ENCODE peak calls at places on chromosomes 5 and 9, in five cellular contexts. One of them, this sample, is unnamed.

GRCh38 chr5:2750026-2750757 is 1.3 kb downstream of the IRX2 start:
- DNase-seq in hepatocyte: peak; percentile 45
- DNase-seq in GM23248: peak; percentile 77
- DNase-seq in foreskin fibroblast: peak; percentile 36
- DNase-seq in GM23338: peak; percentile 93
- DNase-seq in this sample: no peak

GRCh38 chr5:44727100-44727499 is 81.6 kb upstream of the MRPS30 start:
- DNase-seq in hepatocyte: no peak
- DNase-seq in GM23248: no peak
- DNase-seq in foreskin fibroblast: no peak
- DNase-seq in GM23338: peak; percentile 51
- DNase-seq in this sample: no peak

GRCh38 chr5:135221187-135221473 is 177.9 kb downstream of the MACROH2A1 start:
- DNase-seq in hepatocyte: no peak
- DNase-seq in GM23248: peak; percentile 27
- DNase-seq in foreskin fibroblast: no peak
- DNase-seq in GM23338: no peak
- DNase-seq in this sample: peak; percentile 30

GRCh38 chr5:88881566-88881965 is 1.4 kb downstream of the MEF2C start:
- DNase-seq in hepatocyte: no peak
- DNase-seq in GM23248: peak; percentile 54
- DNase-seq in foreskin fibroblast: no peak
- DNase-seq in GM23338: no peak
- DNase-seq in this sample: no peak

GRCh38 chr9:34454571-34455065 is 3.8 kb downstream of the FAM219A start:
- DNase-seq in hepatocyte: no peak
- DNase-seq in GM23248: peak; percentile 89
- DNase-seq in foreskin fibroblast: peak; percentile 73
- DNase-seq in GM23338: peak; percentile 67
- DNase-seq in this sample: no peak

GRCh38 chr5:60959156-60959555 is 14.2 kb downstream of the NDUFAF2 start:
- DNase-seq in hepatocyte: no peak
- DNase-seq in GM23248: peak; percentile 45
- DNase-seq in foreskin fibroblast: no peak
- DNase-seq in GM23338: no peak
- DNase-seq in this sample: no peak

GRCh38 chr5:146340260-146341081 is 1.8 kb downstream of the POU4F3 start:
- DNase-seq in hepatocyte: peak; percentile 80
- DNase-seq in GM23248: peak; percentile 76
- DNase-seq in foreskin fibroblast: peak; percentile 51
- DNase-seq in GM23338: peak; percentile 87
- DNase-seq in this sample: no peak

GRCh38 chr5:128154943-128155342 is 71.4 kb downstream of the SLC12A2 start:
- DNase-seq in hepatocyte: no peak
- DNase-seq in GM23248: peak; percentile 41
- DNase-seq in foreskin fibroblast: peak; percentile 65
- DNase-seq in GM23338: no peak
- DNase-seq in this sample: no peak

GRCh38 chr9:82488702-82489578 is 500.4 kb downstream of the SPATA31D1 start:
- DNase-seq in hepatocyte: peak; percentile 41
- DNase-seq in GM23248: peak; percentile 62
- DNase-seq in foreskin fibroblast: peak; percentile 83
- DNase-seq in GM23338: no peak
- DNase-seq in this sample: no peak

GRCh38 chr5:65482727-65483473 is 1.2 kb upstream of the ADAMTS6 start:
- DNase-seq in hepatocyte: peak; percentile 53
- DNase-seq in GM23248: peak; percentile 73
- DNase-seq in foreskin fibroblast: peak; percentile 35
- DNase-seq in GM23338: peak; percentile 85
- DNase-seq in this sample: no peak

GRCh38 chr9:106918825-106919509 is 56.0 kb downstream of the ZNF462 start:
- DNase-seq in hepatocyte: no peak
- DNase-seq in GM23248: no peak
- DNase-seq in foreskin fibroblast: no peak
- DNase-seq in GM23338: no peak
- DNase-seq in this sample: no peak

GRCh38 chr5:127957183-127957582 is 126.4 kb upstream of the SLC12A2 start:
- DNase-seq in hepatocyte: peak; percentile 36
- DNase-seq in GM23248: peak; percentile 67
- DNase-seq in foreskin fibroblast: peak; percentile 45
- DNase-seq in GM23338: no peak
- DNase-seq in this sample: no peak

GRCh38 chr5:57896596-57896995 is 414.0 kb upstream of the ACTBL2 start:
- DNase-seq in hepatocyte: no peak
- DNase-seq in GM23248: peak; percentile 17
- DNase-seq in foreskin fibroblast: peak; percentile 25
- DNase-seq in GM23338: no peak
- DNase-seq in this sample: no peak

GRCh38 chr5:68344447-68345111 is 129.0 kb downstream of the PIK3R1 start:
- DNase-seq in hepatocyte: peak; percentile 49
- DNase-seq in GM23248: peak; percentile 79
- DNase-seq in foreskin fibroblast: peak; percentile 47
- DNase-seq in GM23338: no peak
- DNase-seq in this sample: no peak

GRCh38 chr5:177006265-177006972 is at the start of gene UIMC1:
- DNase-seq in hepatocyte: peak; percentile 97
- DNase-seq in GM23248: peak; percentile 94
- DNase-seq in foreskin fibroblast: peak; percentile 93
- DNase-seq in GM23338: peak; percentile 96
- DNase-seq in this sample: peak; percentile 97

GRCh38 chr5:154358410-154359221 is 87.2 kb upstream of the SAP30L start:
- DNase-seq in hepatocyte: no peak
- DNase-seq in GM23248: no peak
- DNase-seq in foreskin fibroblast: no peak
- DNase-seq in GM23338: no peak
- DNase-seq in this sample: no peak

GRCh38 chr5:77430726-77431125 is 61.4 kb downstream of the WDR41 start:
- DNase-seq in hepatocyte: no peak
- DNase-seq in GM23248: peak; percentile 82
- DNase-seq in foreskin fibroblast: peak; percentile 36
- DNase-seq in GM23338: no peak
- DNase-seq in this sample: no peak

GRCh38 chr9:131320031-131320685 is 30.6 kb downstream of the PLPP7 start:
- DNase-seq in hepatocyte: no peak
- DNase-seq in GM23248: no peak
- DNase-seq in foreskin fibroblast: no peak
- DNase-seq in GM23338: no peak
- DNase-seq in this sample: peak; percentile 34

GRCh38 chr9:5493597-5494511 is 16.5 kb upstream of the PDCD1LG2 start:
- DNase-seq in hepatocyte: no peak
- DNase-seq in GM23248: peak; percentile 92
- DNase-seq in foreskin fibroblast: peak; percentile 87
- DNase-seq in GM23338: no peak
- DNase-seq in this sample: no peak

GRCh38 chr9:33164138-33164809 is 2.9 kb downstream of the B4GALT1 start:
- DNase-seq in hepatocyte: no peak
- DNase-seq in GM23248: peak; percentile 53
- DNase-seq in foreskin fibroblast: no peak
- DNase-seq in GM23338: no peak
- DNase-seq in this sample: no peak
- H3K4me3 ChIP-seq in hepatocyte: peak overlapping the region; percentile 84
- H3K4me3 ChIP-seq in GM23248: peak overlapping the region; percentile 98
- H3K4me3 ChIP-seq in foreskin fibroblast: peak overlapping the region; percentile 97
- H3K4me3 ChIP-seq in GM23338: no peak overlapping the region
- H3K4me3 ChIP-seq in this sample: peak overlapping the region; percentile 84

GRCh38 chr5:116577064-116577788 is 2.6 kb upstream of the SEMA6A start:
- DNase-seq in hepatocyte: no peak
- DNase-seq in GM23248: no peak
- DNase-seq in foreskin fibroblast: no peak
- DNase-seq in GM23338: peak; percentile 58
- DNase-seq in this sample: no peak
- H3K4me3 ChIP-seq in hepatocyte: no peak overlapping the region
- H3K4me3 ChIP-seq in GM23248: no peak overlapping the region
- H3K4me3 ChIP-seq in foreskin fibroblast: no peak overlapping the region
- H3K4me3 ChIP-seq in GM23338: peak overlapping the region; percentile 98
- H3K4me3 ChIP-seq in this sample: no peak overlapping the region

GRCh38 chr9:10434412-10434811 is 178.4 kb downstream of the PTPRD start:
- DNase-seq in hepatocyte: no peak
- DNase-seq in GM23248: no peak
- DNase-seq in foreskin fibroblast: no peak
- DNase-seq in GM23338: no peak
- DNase-seq in this sample: no peak
- H3K4me3 ChIP-seq in hepatocyte: no peak overlapping the region
- H3K4me3 ChIP-seq in GM23248: no peak overlapping the region
- H3K4me3 ChIP-seq in foreskin fibroblast: no peak overlapping the region
- H3K4me3 ChIP-seq in GM23338: no peak overlapping the region
- H3K4me3 ChIP-seq in this sample: no peak overlapping the region

GRCh38 chr5:80985600-80986228 is 25.6 kb downstream of the RASGRF2 start:
- DNase-seq in hepatocyte: no peak
- DNase-seq in GM23248: no peak
- DNase-seq in foreskin fibroblast: no peak
- DNase-seq in GM23338: no peak
- DNase-seq in this sample: no peak
- H3K4me3 ChIP-seq in hepatocyte: no peak overlapping the region
- H3K4me3 ChIP-seq in GM23248: no peak overlapping the region
- H3K4me3 ChIP-seq in foreskin fibroblast: no peak overlapping the region
- H3K4me3 ChIP-seq in GM23338: no peak overlapping the region
- H3K4me3 ChIP-seq in this sample: peak overlapping the region; percentile 34

GRCh38 chr9:129053020-129053419 is 16.6 kb downstream of the MIGA2 start:
- DNase-seq in hepatocyte: no peak
- DNase-seq in GM23248: no peak
- DNase-seq in foreskin fibroblast: no peak
- DNase-seq in GM23338: no peak
- DNase-seq in this sample: no peak
- H3K4me3 ChIP-seq in hepatocyte: no peak overlapping the region
- H3K4me3 ChIP-seq in GM23248: no peak overlapping the region
- H3K4me3 ChIP-seq in foreskin fibroblast: no peak overlapping the region
- H3K4me3 ChIP-seq in GM23338: no peak overlapping the region
- H3K4me3 ChIP-seq in this sample: no peak overlapping the region

GRCh38 chr9:136941231-136942111 is 3.1 kb downstream of the FBXW5 start:
- DNase-seq in hepatocyte: no peak
- DNase-seq in GM23248: no peak
- DNase-seq in foreskin fibroblast: no peak
- DNase-seq in GM23338: no peak
- DNase-seq in this sample: peak; percentile 80
- H3K4me3 ChIP-seq in hepatocyte: no peak overlapping the region
- H3K4me3 ChIP-seq in GM23248: no peak overlapping the region
- H3K4me3 ChIP-seq in foreskin fibroblast: no peak overlapping the region
- H3K4me3 ChIP-seq in GM23338: no peak overlapping the region
- H3K4me3 ChIP-seq in this sample: no peak overlapping the region

DNA sequence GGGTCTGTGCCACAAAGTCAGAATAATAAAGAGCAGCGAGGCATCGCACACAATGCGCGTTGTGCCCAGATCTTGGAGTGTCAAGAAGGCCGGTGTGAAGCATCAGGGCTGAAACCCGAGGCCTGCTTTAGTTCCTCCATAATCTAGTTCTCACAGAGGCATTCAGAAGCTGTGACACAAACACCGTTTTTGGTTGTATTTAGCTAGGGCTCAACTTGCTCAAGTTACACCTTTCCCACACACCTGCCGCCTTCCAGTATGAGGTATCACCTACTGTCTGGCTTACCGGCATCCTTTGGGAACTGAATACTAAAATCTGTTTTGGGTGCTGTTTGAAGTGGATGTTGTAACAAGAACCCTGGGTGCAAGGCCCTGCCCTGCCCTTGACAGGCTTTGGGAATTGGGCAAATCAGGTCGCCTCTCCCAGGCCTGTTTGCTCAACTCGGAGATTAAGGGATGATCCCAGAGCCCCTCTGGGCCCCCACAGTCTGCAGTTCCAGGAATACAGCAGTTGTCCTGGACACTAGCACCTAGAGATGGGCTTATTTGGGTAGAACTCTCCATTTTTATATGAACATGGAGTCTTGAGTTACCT is 27.0 kb downstream of the SLC25A25 start:
- DNase-seq in hepatocyte: no peak
- DNase-seq in GM23248: no peak
- DNase-seq in foreskin fibroblast: no peak
- DNase-seq in GM23338: no peak
- DNase-seq in this sample: peak; percentile 53
- H3K4me3 ChIP-seq in hepatocyte: no peak overlapping the region
- H3K4me3 ChIP-seq in GM23248: peak overlapping the region; percentile 21
- H3K4me3 ChIP-seq in foreskin fibroblast: no peak overlapping the region
- H3K4me3 ChIP-seq in GM23338: no peak overlapping the region
- H3K4me3 ChIP-seq in this sample: no peak overlapping the region

DNA sequence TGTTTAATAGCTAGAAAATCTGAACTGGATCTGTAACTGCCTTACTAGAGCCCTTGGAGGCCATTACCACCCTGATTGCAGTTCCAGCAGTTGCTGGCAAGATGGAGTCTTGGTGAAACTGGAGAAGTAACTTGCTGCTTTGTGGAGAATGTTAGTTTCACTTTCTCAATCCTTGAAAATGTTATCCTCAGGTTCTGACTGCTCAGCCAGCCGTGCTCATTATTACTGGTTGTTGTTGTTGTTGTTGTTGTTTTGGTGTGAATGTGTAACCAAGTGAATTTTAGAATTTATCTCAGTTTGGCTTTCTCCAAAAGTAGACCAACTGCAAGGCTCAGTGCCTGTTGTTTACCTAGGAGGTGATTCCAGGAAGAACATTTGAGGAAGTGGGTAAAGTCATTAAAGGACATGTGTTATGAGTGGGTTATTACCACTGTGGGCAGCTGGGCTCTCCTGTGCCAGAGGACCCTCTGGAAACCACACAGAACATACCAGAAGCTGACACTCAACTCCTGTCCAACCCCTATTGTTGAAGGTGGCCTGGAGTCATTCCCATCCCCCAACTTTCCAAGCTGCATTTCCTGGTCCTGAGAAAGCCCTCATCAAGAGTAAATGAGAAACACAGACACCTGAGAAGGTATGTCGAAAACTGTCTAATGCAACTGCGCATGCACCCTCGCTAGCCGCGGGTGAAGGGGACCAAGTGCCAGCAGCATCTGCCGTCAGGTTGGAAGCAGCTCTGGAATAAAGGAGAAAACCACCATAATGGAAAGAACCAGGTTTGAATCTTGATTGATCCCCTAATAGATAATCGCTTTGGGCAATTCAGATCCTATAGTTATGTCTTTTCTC is 111.6 kb downstream of the CMYA5 start:
- DNase-seq in hepatocyte: no peak
- DNase-seq in GM23248: peak; percentile 5
- DNase-seq in foreskin fibroblast: no peak
- DNase-seq in GM23338: peak; percentile 16
- DNase-seq in this sample: no peak
- H3K4me3 ChIP-seq in hepatocyte: no peak overlapping the region
- H3K4me3 ChIP-seq in GM23248: no peak overlapping the region
- H3K4me3 ChIP-seq in foreskin fibroblast: no peak overlapping the region
- H3K4me3 ChIP-seq in GM23338: no peak overlapping the region
- H3K4me3 ChIP-seq in this sample: no peak overlapping the region

This sample was measured in spleen.